ENCODE peak calls at places on chromosomes 1 and 21, in nine cellular contexts. K is right atrium auricular region, B is H4, M is cardiac fibroblast, U is uterus, A is trophoblast cell, F is NCI-H1105, X is lower leg skin, Q is fibroblast of mammary gland. G is an unnamed sample.

GRCh38 chr21:26844258-26845065 is 747 bp downstream of the ADAMTS1 start:
- DNase-seq in K (no peak), B (peak), M (peak), U (peak), A (no peak), F (no peak), X (peak), Q (no peak), G (peak)

GRCh38 chr1:192445849-192446489 is 129.2 kb downstream of the RGS21 start:
- DNase-seq in K (no peak), B (no peak), M (peak), U (peak), A (peak), F (peak), X (no peak), Q (peak), G (peak)

GRCh38 chr1:200894712-200895447 is at the start of gene INAVA:
- DNase-seq in K (no peak), B (no peak), M (no peak), U (no peak), A (peak), F (peak), X (no peak), Q (no peak), G (no peak)

GRCh38 chr1:159896086-159896930 is 3.7 kb downstream of the CFAP45 start:
- DNase-seq in K (no peak), B (no peak), M (no peak), U (no peak), A (no peak), F (no peak), X (no peak), Q (no peak), G (no peak)

GRCh38 chr1:44220001-44220751 is 6.9 kb downstream of the DMAP1 start:
- DNase-seq in K (no peak), B (no peak), M (peak), U (no peak), A (no peak), F (no peak), X (peak), Q (peak), G (peak)

GRCh38 chr1:110487676-110488075 is 31.3 kb downstream of the KCNA10 start:
- DNase-seq in K (no peak), B (no peak), M (no peak), U (no peak), A (no peak), F (no peak), X (no peak), Q (no peak), G (peak)

GRCh38 chr1:234486858-234487830 is 8.2 kb upstream of the TARBP1 start:
- DNase-seq in K (peak), B (peak), M (peak), U (no peak), A (peak), F (no peak), X (no peak), Q (peak), G (peak)

GRCh38 chr21:46208761-46209721 is 19.5 kb downstream of the LSS start:
- DNase-seq in K (no peak), B (no peak), M (no peak), U (no peak), A (no peak), F (no peak), X (no peak), Q (no peak), G (no peak)

GRCh38 chr1:232149302-232150201 is 480.4 kb downstream of the SIPA1L2 start:
- DNase-seq in K (no peak), B (no peak), M (peak), U (no peak), A (no peak), F (no peak), X (no peak), Q (peak), G (peak)

GRCh38 chr1:182960046-182960445 is 7.1 kb upstream of the SHCBP1L start:
- DNase-seq in K (no peak), B (no peak), M (no peak), U (no peak), A (no peak), F (no peak), X (no peak), Q (no peak), G (no peak)

GRCh38 chr1:168783424-168783823 is 54.4 kb upstream of the DPT start:
- DNase-seq in K (no peak), B (no peak), M (no peak), U (no peak), A (peak), F (no peak), X (no peak), Q (peak), G (peak)

GRCh38 chr1:207186503-207186902 is 82.5 kb downstream of the C4BPA start:
- DNase-seq in K (no peak), B (no peak), M (no peak), U (no peak), A (peak), F (no peak), X (no peak), Q (peak), G (peak)

GRCh38 chr1:54028306-54029251 is 10.6 kb upstream of the LDLRAD1 start:
- DNase-seq in K (no peak), B (no peak), M (no peak), U (no peak), A (no peak), F (no peak), X (no peak), Q (no peak), G (peak)

GRCh38 chr1:230423936-230424335 is 2.2 kb downstream of the PGBD5 start:
- DNase-seq in K (no peak), B (no peak), M (no peak), U (no peak), A (no peak), F (no peak), X (no peak), Q (no peak), G (no peak)

GRCh38 chr1:55233149-55233777 is 18.1 kb upstream of the USP24 start:
- DNase-seq in K (no peak), B (peak), M (no peak), U (no peak), A (no peak), F (no peak), X (no peak), Q (no peak), G (no peak)